ENCODE peak calls at places on chromosomes 11 and 22, in ten cellular contexts. One of them, this sample, is unnamed.

GRCh38 chr11:124863826-124864165 is 1.4 kb upstream of the ROBO3 start:
- DNase-seq in H1: no peak
- DNase-seq in transverse colon: no peak
- DNase-seq in K562: peak
- DNase-seq in A549: no peak
- DNase-seq in GM12878: no peak
- DNase-seq in tibial nerve: no peak
- DNase-seq in stomach: no peak
- DNase-seq in ovary: peak
- DNase-seq in HepG2: no peak
- DNase-seq in this sample: no peak

GRCh38 chr11:72743321-72744221 is 8.6 kb downstream of the ARAP1 start:
- DNase-seq in H1: no peak
- DNase-seq in transverse colon: no peak
- DNase-seq in K562: no peak
- DNase-seq in A549: no peak
- DNase-seq in GM12878: no peak
- DNase-seq in tibial nerve: no peak
- DNase-seq in stomach: no peak
- DNase-seq in ovary: no peak
- DNase-seq in HepG2: no peak
- DNase-seq in this sample: no peak

GRCh38 chr22:47055921-47056320 is 293.5 kb downstream of the TBC1D22A start:
- DNase-seq in H1: no peak
- DNase-seq in transverse colon: no peak
- DNase-seq in K562: no peak
- DNase-seq in A549: no peak
- DNase-seq in GM12878: no peak
- DNase-seq in tibial nerve: no peak
- DNase-seq in stomach: no peak
- DNase-seq in ovary: no peak
- DNase-seq in HepG2: no peak
- DNase-seq in this sample: no peak

GRCh38 chr11:64204464-64204989 is 2.0 kb upstream of the FERMT3 start:
- DNase-seq in H1: peak
- DNase-seq in transverse colon: peak
- DNase-seq in K562: peak
- DNase-seq in A549: peak
- DNase-seq in GM12878: peak
- DNase-seq in tibial nerve: peak
- DNase-seq in stomach: peak
- DNase-seq in ovary: peak
- DNase-seq in HepG2: peak
- DNase-seq in this sample: peak

GRCh38 chr11:58275002-58275401 is 6.9 kb upstream of the OR10W1 start:
- DNase-seq in H1: no peak
- DNase-seq in transverse colon: no peak
- DNase-seq in K562: no peak
- DNase-seq in A549: no peak
- DNase-seq in GM12878: no peak
- DNase-seq in tibial nerve: no peak
- DNase-seq in stomach: no peak
- DNase-seq in ovary: no peak
- DNase-seq in HepG2: no peak
- DNase-seq in this sample: no peak

GRCh38 chr11:8577791-8578581 is 16.0 kb downstream of the STK33 start:
- DNase-seq in H1: no peak
- DNase-seq in transverse colon: no peak
- DNase-seq in K562: no peak
- DNase-seq in A549: no peak
- DNase-seq in GM12878: no peak
- DNase-seq in tibial nerve: no peak
- DNase-seq in stomach: no peak
- DNase-seq in ovary: no peak
- DNase-seq in HepG2: no peak
- DNase-seq in this sample: no peak

GRCh38 chr11:66546368-66546965 is at the start of gene ACTN3:
- DNase-seq in H1: peak
- DNase-seq in transverse colon: peak
- DNase-seq in K562: peak
- DNase-seq in A549: peak
- DNase-seq in GM12878: no peak
- DNase-seq in tibial nerve: peak
- DNase-seq in stomach: no peak
- DNase-seq in ovary: peak
- DNase-seq in HepG2: peak
- DNase-seq in this sample: no peak

GRCh38 chr22:37860796-37861421 is 11.7 kb downstream of the EIF3L start:
- DNase-seq in H1: no peak
- DNase-seq in transverse colon: no peak
- DNase-seq in K562: no peak
- DNase-seq in A549: no peak
- DNase-seq in GM12878: no peak
- DNase-seq in tibial nerve: no peak
- DNase-seq in stomach: peak
- DNase-seq in ovary: no peak
- DNase-seq in HepG2: no peak
- DNase-seq in this sample: no peak

GRCh38 chr11:34679681-34680080 is 58.8 kb downstream of the EHF start:
- DNase-seq in H1: no peak
- DNase-seq in transverse colon: no peak
- DNase-seq in K562: no peak
- DNase-seq in A549: no peak
- DNase-seq in GM12878: no peak
- DNase-seq in tibial nerve: no peak
- DNase-seq in stomach: no peak
- DNase-seq in ovary: no peak
- DNase-seq in HepG2: no peak
- DNase-seq in this sample: no peak

GRCh38 chr11:117931971-117932370 is 2.8 kb upstream of the TMPRSS13 start:
- DNase-seq in H1: no peak
- DNase-seq in transverse colon: peak
- DNase-seq in K562: no peak
- DNase-seq in A549: no peak
- DNase-seq in GM12878: peak
- DNase-seq in tibial nerve: no peak
- DNase-seq in stomach: no peak
- DNase-seq in ovary: no peak
- DNase-seq in HepG2: no peak
- DNase-seq in this sample: no peak

GRCh38 chr11:19985106-19985505 is 175.2 kb downstream of the DBX1 start:
- DNase-seq in H1: no peak
- DNase-seq in transverse colon: no peak
- DNase-seq in K562: no peak
- DNase-seq in A549: no peak
- DNase-seq in GM12878: no peak
- DNase-seq in tibial nerve: no peak
- DNase-seq in stomach: no peak
- DNase-seq in ovary: no peak
- DNase-seq in HepG2: no peak
- DNase-seq in this sample: no peak

GRCh38 chr11:118015385-118015841 is 29.2 kb downstream of the IL10RA start:
- DNase-seq in H1: no peak
- DNase-seq in transverse colon: no peak
- DNase-seq in K562: no peak
- DNase-seq in A549: no peak
- DNase-seq in GM12878: no peak
- DNase-seq in tibial nerve: no peak
- DNase-seq in stomach: no peak
- DNase-seq in ovary: no peak
- DNase-seq in HepG2: no peak
- DNase-seq in this sample: peak

GRCh38 chr11:12100886-12101285 is 9.5 kb upstream of the MICAL2 start:
- DNase-seq in H1: no peak
- DNase-seq in transverse colon: no peak
- DNase-seq in K562: no peak
- DNase-seq in A549: no peak
- DNase-seq in GM12878: no peak
- DNase-seq in tibial nerve: peak
- DNase-seq in stomach: no peak
- DNase-seq in ovary: no peak
- DNase-seq in HepG2: no peak
- DNase-seq in this sample: peak

GRCh38 chr11:12100429-12100828 is 10.0 kb upstream of the MICAL2 start:
- DNase-seq in H1: no peak
- DNase-seq in transverse colon: peak
- DNase-seq in K562: no peak
- DNase-seq in A549: no peak
- DNase-seq in GM12878: no peak
- DNase-seq in tibial nerve: no peak
- DNase-seq in stomach: no peak
- DNase-seq in ovary: no peak
- DNase-seq in HepG2: no peak
- DNase-seq in this sample: peak

GRCh38 chr11:12102588-12103410 is 7.6 kb upstream of the MICAL2 start:
- DNase-seq in H1: no peak
- DNase-seq in transverse colon: no peak
- DNase-seq in K562: no peak
- DNase-seq in A549: no peak
- DNase-seq in GM12878: no peak
- DNase-seq in tibial nerve: no peak
- DNase-seq in stomach: no peak
- DNase-seq in ovary: no peak
- DNase-seq in HepG2: no peak
- DNase-seq in this sample: no peak

GRCh38 chr11:12099132-12099873 is 11.1 kb upstream of the MICAL2 start:
- DNase-seq in H1: no peak
- DNase-seq in transverse colon: no peak
- DNase-seq in K562: no peak
- DNase-seq in A549: no peak
- DNase-seq in GM12878: no peak
- DNase-seq in tibial nerve: no peak
- DNase-seq in stomach: no peak
- DNase-seq in ovary: no peak
- DNase-seq in HepG2: no peak
- DNase-seq in this sample: no peak

DNA sequence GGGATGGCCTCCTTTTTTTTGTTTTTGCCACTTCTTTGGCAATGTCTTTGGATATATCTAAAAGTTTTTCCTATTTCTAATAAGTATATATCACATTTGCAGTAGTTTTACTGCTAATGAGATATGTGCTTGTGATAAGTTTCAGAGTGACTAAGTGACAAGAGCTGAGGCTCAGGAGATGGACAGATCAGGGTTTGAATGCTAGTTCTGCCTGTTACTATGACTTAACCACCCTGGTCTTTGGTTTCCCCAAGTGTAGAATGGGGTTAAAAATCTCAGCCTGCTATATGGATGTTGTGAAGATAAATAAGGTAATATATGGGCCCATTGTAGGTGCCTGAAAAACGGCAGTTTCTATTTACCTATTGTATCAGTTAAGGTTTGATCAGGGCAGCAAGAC is 9.1 kb upstream of the MICAL2 start:
- DNase-seq in H1: no peak
- DNase-seq in transverse colon: no peak
- DNase-seq in K562: no peak
- DNase-seq in A549: no peak
- DNase-seq in GM12878: no peak
- DNase-seq in tibial nerve: no peak
- DNase-seq in stomach: no peak
- DNase-seq in ovary: no peak
- DNase-seq in HepG2: no peak
- DNase-seq in this sample: no peak
- TF ChIP-seq POLR2A in H1: no peak
- TF ChIP-seq POLR2A in transverse colon: no peak
- TF ChIP-seq POLR2A in K562: no peak
- TF ChIP-seq POLR2A in A549: no peak
- TF ChIP-seq POLR2A in GM12878: no peak
- TF ChIP-seq POLR2A in tibial nerve: no peak
- TF ChIP-seq POLR2A in stomach: no peak
- TF ChIP-seq POLR2A in ovary: no peak
- TF ChIP-seq POLR2A in HepG2: no peak
- TF ChIP-seq POLR2A in this sample: no peak

GRCh38 chr11:36379653-36380052 is 83.6 kb downstream of the PRR5L start:
- DNase-seq in H1: no peak
- DNase-seq in transverse colon: no peak
- DNase-seq in K562: no peak
- DNase-seq in A549: no peak
- DNase-seq in GM12878: no peak
- DNase-seq in tibial nerve: no peak
- DNase-seq in stomach: no peak
- DNase-seq in ovary: no peak
- DNase-seq in HepG2: no peak
- DNase-seq in this sample: no peak
- TF ChIP-seq EP300 in H1: no peak
- TF ChIP-seq EP300 in transverse colon: no peak
- TF ChIP-seq EP300 in K562: no peak
- TF ChIP-seq EP300 in A549: no peak
- TF ChIP-seq EP300 in GM12878: no peak
- TF ChIP-seq EP300 in tibial nerve: no peak
- TF ChIP-seq EP300 in stomach: no peak
- TF ChIP-seq EP300 in ovary: no peak
- TF ChIP-seq EP300 in HepG2: no peak
- TF ChIP-seq EP300 in this sample: no peak

DNA sequence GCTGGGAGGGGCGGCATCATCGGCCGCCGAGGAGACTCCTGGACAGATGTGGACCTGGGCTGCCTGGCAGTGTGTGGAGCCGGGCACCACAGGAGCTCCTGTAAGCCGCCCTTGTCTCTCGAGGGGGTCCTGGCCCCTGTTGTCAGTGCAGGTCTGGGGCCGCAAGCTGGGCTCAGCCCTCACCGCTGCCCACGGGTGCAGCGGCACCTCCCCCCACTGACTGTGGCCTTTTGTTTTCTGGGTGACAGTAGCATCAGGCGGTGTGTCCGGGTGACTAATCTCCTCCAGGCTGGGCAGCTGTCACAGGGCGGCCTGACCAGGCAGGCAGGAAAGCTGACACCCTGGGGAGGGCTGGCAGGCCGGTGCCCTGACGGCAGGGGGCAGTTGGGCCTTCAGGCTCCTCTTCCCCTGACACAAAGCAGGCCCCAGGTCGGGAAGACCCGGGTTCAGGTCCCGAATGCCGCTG is 16.2 kb downstream of the DGKZ start:
- DNase-seq in H1: no peak
- DNase-seq in transverse colon: no peak
- DNase-seq in K562: no peak
- DNase-seq in A549: no peak
- DNase-seq in GM12878: no peak
- DNase-seq in tibial nerve: no peak
- DNase-seq in stomach: no peak
- DNase-seq in ovary: no peak
- DNase-seq in HepG2: no peak
- DNase-seq in this sample: no peak
- TF ChIP-seq CTCF in H1: no peak
- TF ChIP-seq CTCF in transverse colon: no peak
- TF ChIP-seq CTCF in K562: no peak
- TF ChIP-seq CTCF in A549: no peak
- TF ChIP-seq CTCF in GM12878: no peak
- TF ChIP-seq CTCF in tibial nerve: peak
- TF ChIP-seq CTCF in stomach: no peak
- TF ChIP-seq CTCF in ovary: no peak
- TF ChIP-seq CTCF in HepG2: no peak
- TF ChIP-seq CTCF in this sample: no peak

DNA sequence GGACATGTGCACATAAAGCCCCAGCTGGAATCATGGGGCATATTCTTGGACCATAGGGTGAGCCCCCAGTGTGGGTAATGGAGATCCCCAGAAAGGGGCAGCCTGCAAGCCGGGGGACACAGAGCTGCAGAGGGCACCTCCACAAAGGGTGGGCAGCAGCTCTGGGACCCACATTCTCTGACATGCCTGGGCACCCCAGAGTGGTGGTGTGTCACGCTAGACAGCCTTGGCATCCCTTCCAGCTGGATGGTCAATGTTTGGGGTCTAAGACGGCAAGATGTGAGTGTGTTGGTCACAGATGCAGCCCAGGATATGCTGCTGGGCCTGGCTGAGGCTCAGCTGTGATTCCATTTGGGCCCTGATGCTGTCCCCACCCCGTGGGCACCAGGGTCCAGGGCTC is 9.7 kb downstream of the ADORA2A start:
- DNase-seq in H1: no peak
- DNase-seq in transverse colon: no peak
- DNase-seq in K562: no peak
- DNase-seq in A549: no peak
- DNase-seq in GM12878: no peak
- DNase-seq in tibial nerve: no peak
- DNase-seq in stomach: no peak
- DNase-seq in ovary: no peak
- DNase-seq in HepG2: no peak
- DNase-seq in this sample: peak
- TF ChIP-seq POLR2A in H1: no peak
- TF ChIP-seq POLR2A in transverse colon: no peak
- TF ChIP-seq POLR2A in K562: no peak
- TF ChIP-seq POLR2A in A549: no peak
- TF ChIP-seq POLR2A in GM12878: no peak
- TF ChIP-seq POLR2A in tibial nerve: no peak
- TF ChIP-seq POLR2A in stomach: no peak
- TF ChIP-seq POLR2A in ovary: no peak
- TF ChIP-seq POLR2A in HepG2: no peak
- TF ChIP-seq POLR2A in this sample: no peak

This sample was measured in suprapubic skin.